ENCODE peak calls at places on chromosomes 4 and X, in four cellular contexts. G is psoas muscle, M is occipital lobe, B is NCI-H510A treated with DMSO at 0.1 percent for 48 hours. U is an unnamed sample.

GRCh38 chr4:10115271-10115656 is 1.3 kb downstream of the WDR1 start:
- DNase-seq in G (no peak), B (no peak), M (no peak), U (no peak)

GRCh38 chr4:73451978-73452747 is 16.1 kb downstream of the AFP start:
- DNase-seq in B (no peak), M (no peak), G (no peak), U (no peak)

GRCh38 chr4:37245391-37245954 is 930 bp downstream of the NWD2 start:
- DNase-seq in M (no peak), B (no peak), G (no peak), U (no peak)

GRCh38 chrX:129716507-129716906 is 22.3 kb upstream of the XPNPEP2 start:
- DNase-seq in M (no peak), B (no peak), G (no peak), U (no peak)

GRCh38 chrX:107102980-107103379 is 15.6 kb downstream of the RBM41 start:
- DNase-seq in M (no peak), B (no peak), G (no peak), U (no peak)

GRCh38 chrX:585115-585808 is 45.3 kb upstream of the SHOX start:
- DNase-seq in G (no peak), B (no peak), M (no peak), U (no peak)

GRCh38 chr4:108008721-108009120 is 19.0 kb downstream of the HADH start:
- DNase-seq in M (no peak), B (no peak), G (no peak), U (no peak)

GRCh38 chr4:101818362-101818761 is 27.8 kb downstream of the BANK1 start:
- DNase-seq in G (no peak), B (no peak), M (no peak), U (no peak)

GRCh38 chr4:101400096-101400495 is 52.8 kb upstream of the PPP3CA start:
- DNase-seq in G (no peak), M (no peak), B (no peak), U (no peak)

GRCh38 chrX:131305926-131306325 is 16.8 kb upstream of the IGSF1 start:
- DNase-seq in M (no peak), G (no peak), B (no peak), U (no peak)